ENCODE peak calls at places on chromosome 12, in five cellular contexts. G, F, X, Z and U are unnamed samples.

GRCh38 chr12:120404271-120404670 is 33.6 kb upstream of the COX6A1 start:
- DNase-seq in G (no peak), F (no peak), X (no peak), Z (no peak), U (no peak)

GRCh38 chr12:115823635-115824034 is 453.9 kb downstream of the MED13L start:
- DNase-seq in G (no peak), F (no peak), X (no peak), Z (no peak), U (no peak)

GRCh38 chr12:64088431-64089349 is 133.4 kb downstream of the KICS2 start:
- DNase-seq in G (peak; percentile 49), F (no peak), X (peak; percentile 95), Z (no peak), U (no peak)

GRCh38 chr12:111764120-111764821 is 2.5 kb upstream of the ALDH2 start:
- DNase-seq in G (no peak), F (no peak), X (no peak), Z (no peak), U (peak; percentile 53)

GRCh38 chr12:54853933-54854538 is at the start of gene MUCL1:
- DNase-seq in G (no peak), F (peak; percentile 60), X (peak; percentile 77), Z (peak; percentile 76), U (peak; percentile 44)

GRCh38 chr12:5081016-5081415 is 37.3 kb downstream of the KCNA5 start:
- DNase-seq in G (no peak), F (no peak), X (peak; percentile 17), Z (no peak), U (no peak)

GRCh38 chr12:44581642-44582242 is 294.4 kb downstream of the NELL2 start:
- DNase-seq in G (no peak), F (no peak), X (no peak), Z (no peak), U (no peak)

GRCh38 chr12:77697126-77697525 is 133.6 kb upstream of the NAV3 start:
- DNase-seq in G (no peak), F (no peak), X (no peak), Z (no peak), U (no peak)

GRCh38 chr12:27869567-27869966 is 89.5 kb upstream of the MANSC4 start:
- DNase-seq in G (no peak), F (no peak), X (peak; percentile 64), Z (no peak), U (no peak)

GRCh38 chr12:52581066-52581465 is 7.4 kb upstream of the KRT74 start:
- DNase-seq in G (no peak), F (no peak), X (no peak), Z (no peak), U (no peak)

GRCh38 chr12:56635539-56636117 is 5.5 kb upstream of the BAZ2A start:
- DNase-seq in G (no peak), F (no peak), X (no peak), Z (no peak), U (peak; percentile 43)

GRCh38 chr12:124392991-124393790 is 98.3 kb downstream of the RFLNA start:
- DNase-seq in G (peak; percentile 93), F (no peak), X (peak; percentile 93), Z (no peak), U (no peak)

GRCh38 chr12:71124833-71125460 is 32.9 kb downstream of the TSPAN8 start:
- DNase-seq in G (no peak), F (no peak), X (no peak), Z (no peak), U (no peak)

GRCh38 chr12:122326597-122326996 is 60.3 kb upstream of the VPS33A start:
- DNase-seq in G (no peak), F (no peak), X (peak; percentile 44), Z (no peak), U (no peak)

GRCh38 chr12:94200069-94200468 is 51.7 kb downstream of the PLXNC1 start:
- DNase-seq in G (no peak), F (no peak), X (no peak), Z (no peak), U (no peak)

GRCh38 chr12:122081108-122081696 is 2.6 kb downstream of the MLXIP start:
- DNase-seq in G (no peak), F (no peak), X (peak; percentile 79), Z (no peak), U (no peak)

GRCh38 chr12:108630481-108631207 is 3.0 kb downstream of the SELPLG start:
- DNase-seq in G (no peak), F (no peak), X (no peak), Z (peak; percentile 50), U (no peak)